ENCODE peak calls at places on chromosomes 11 and 22, in four cellular contexts. M is uterus, K is breast epithelium, U is mammary epithelial cell. T is an unnamed sample. For H3K4me1 and H3K36me3, the result is how much of the 10 kb centered on the place peaks cover.

GRCh38 chr11:64357904-64358535 is 942 bp upstream of the RPS6KA4 start:
- DNase-seq in M (no peak), K (no peak), U (peak), T (peak)

GRCh38 chr11:72230764-72231365 is 6.3 kb downstream of the INPPL1 start:
- DNase-seq in M (no peak), K (no peak), U (no peak), T (no peak)

GRCh38 chr11:58647141-58647699 is 24.8 kb downstream of the CNTF start:
- DNase-seq in M (no peak), K (no peak), U (no peak), T (no peak)

GRCh38 chr11:4065086-4065485 is 29.5 kb upstream of the RRM1 start:
- DNase-seq in M (no peak), K (no peak), U (no peak), T (no peak)

GRCh38 chr11:8318536-8318935 is 54.9 kb upstream of the LMO1 start:
- DNase-seq in M (no peak), K (peak), U (no peak), T (no peak)

GRCh38 chr11:38416141-38416540 is 1818.1 kb upstream of the RAG2 start:
- DNase-seq in M (no peak), K (no peak), U (no peak), T (no peak)

GRCh38 chr22:31286360-31287255 is 5.7 kb downstream of the PIK3IP1 start:
- DNase-seq in M (peak), K (no peak), U (no peak), T (peak)

GRCh38 chr11:11621881-11622706 is at the start of gene GALNT18:
- DNase-seq in M (peak), K (peak), U (peak), T (peak)

GRCh38 chr11:123973816-123974215 is 3.8 kb downstream of the OR10S1 start:
- DNase-seq in M (no peak), K (no peak), U (peak), T (no peak)

GRCh38 chr22:26892401-26893033 is 235.1 kb downstream of the MIAT start:
- DNase-seq in M (no peak), K (no peak), U (peak), T (peak)

GRCh38 chr11:45527898-45528297 is 137.5 kb downstream of the CHST1 start:
- DNase-seq in M (no peak), K (no peak), U (peak), T (no peak)

GRCh38 chr11:31768744-31769143 is 42.4 kb downstream of the PAX6 start:
- DNase-seq in M (no peak), K (no peak), U (no peak), T (no peak)

GRCh38 chr22:37801946-37802309 is 5.8 kb upstream of the GCAT start:
- DNase-seq in M (no peak), K (no peak), U (no peak), T (peak)

GRCh38 chr11:126339073-126339865 is 16.2 kb upstream of the ST3GAL4 start:
- DNase-seq in M (no peak), K (no peak), U (peak), T (no peak)

GRCh38 chr11:113519989-113520613 is 44.9 kb upstream of the DRD2 start:
- DNase-seq in M (no peak), K (no peak), U (peak), T (no peak)

GRCh38 chr11:71504526-71504925 is 22.5 kb upstream of the KRTAP5-7 start:
- DNase-seq in M (no peak), K (no peak), U (no peak), T (no peak)

GRCh38 chr22:29050457-29050856 is 11.2 kb downstream of the C22orf31 start:
- DNase-seq in M (no peak), K (no peak), U (no peak), T (no peak)

GRCh38 chr11:127925430-127925829 is 661.9 kb downstream of the ETS1 start:
- DNase-seq in M (no peak), K (no peak), U (peak), T (no peak)

GRCh38 chr22:48351376-48352085 is 1476.1 kb downstream of the BRD1 start:
- DNase-seq in M (no peak), K (no peak), U (no peak), T (no peak)
- H3K27ac ChIP-seq in M (no peak), K (no peak), U (no peak), T (no peak)

GRCh38 chr22:24434472-24435322 is 7.3 kb downstream of the ADORA2A start:
- DNase-seq in M (peak), K (no peak), U (no peak), T (peak)
- H3K4me1 ChIP-seq in M (under half), K (under half), U (under half), T (under half)

GRCh38 chr11:111229604-111230003 is 15.9 kb upstream of the POU2AF2 start:
- DNase-seq in M (no peak), K (no peak), U (no peak), T (no peak)
- H3K36me3 ChIP-seq in M (under half), K (under half), U (under half), T (under half)

GRCh38 chr11:106156290-106156937 is 79.0 kb downstream of the AASDHPPT start:
- DNase-seq in M (peak), K (no peak), U (peak), T (peak)

GRCh38 chr11:106152013-106152412 is 74.6 kb downstream of the AASDHPPT start:
- DNase-seq in M (no peak), K (no peak), U (peak), T (peak)

DNA sequence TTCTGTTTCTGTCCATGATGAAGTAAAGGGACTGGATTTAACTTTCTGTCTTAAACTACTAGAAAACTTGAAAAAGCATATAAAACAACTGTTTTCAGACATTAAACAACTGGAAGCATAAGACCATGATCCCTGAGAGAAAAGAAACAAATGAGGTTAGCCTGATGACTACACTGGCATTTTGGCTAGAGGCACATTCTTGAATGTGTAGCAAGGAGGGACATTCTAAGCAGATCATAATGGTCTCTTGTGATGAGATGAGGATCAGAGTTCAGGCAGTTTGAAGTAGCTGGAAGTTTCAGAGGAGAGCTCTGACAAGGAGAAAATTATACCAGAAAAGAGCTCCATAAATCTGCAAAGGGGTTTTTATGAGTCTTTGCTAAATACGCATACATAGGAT is 75.4 kb downstream of the AASDHPPT start:
- DNase-seq in M (no peak), K (no peak), U (peak), T (no peak)
- H3K27ac ChIP-seq in M (no peak), K (no peak), U (peak), T (no peak)

GRCh38 chr11:65431452-65432132 is 9.0 kb downstream of the NEAT1 start:
- DNase-seq in M (no peak), K (no peak), U (peak), T (peak)

GRCh38 chr11:65429069-65429681 is 6.6 kb downstream of the NEAT1 start:
- DNase-seq in M (peak), K (peak), U (peak), T (peak)

GRCh38 chr11:65428578-65429068 is 6.0 kb downstream of the NEAT1 start:
- DNase-seq in M (peak), K (peak), U (no peak), T (no peak)

GRCh38 chr11:65430406-65431217 is 8.0 kb downstream of the NEAT1 start:
- DNase-seq in M (peak), K (peak), U (peak), T (peak)

DNA sequence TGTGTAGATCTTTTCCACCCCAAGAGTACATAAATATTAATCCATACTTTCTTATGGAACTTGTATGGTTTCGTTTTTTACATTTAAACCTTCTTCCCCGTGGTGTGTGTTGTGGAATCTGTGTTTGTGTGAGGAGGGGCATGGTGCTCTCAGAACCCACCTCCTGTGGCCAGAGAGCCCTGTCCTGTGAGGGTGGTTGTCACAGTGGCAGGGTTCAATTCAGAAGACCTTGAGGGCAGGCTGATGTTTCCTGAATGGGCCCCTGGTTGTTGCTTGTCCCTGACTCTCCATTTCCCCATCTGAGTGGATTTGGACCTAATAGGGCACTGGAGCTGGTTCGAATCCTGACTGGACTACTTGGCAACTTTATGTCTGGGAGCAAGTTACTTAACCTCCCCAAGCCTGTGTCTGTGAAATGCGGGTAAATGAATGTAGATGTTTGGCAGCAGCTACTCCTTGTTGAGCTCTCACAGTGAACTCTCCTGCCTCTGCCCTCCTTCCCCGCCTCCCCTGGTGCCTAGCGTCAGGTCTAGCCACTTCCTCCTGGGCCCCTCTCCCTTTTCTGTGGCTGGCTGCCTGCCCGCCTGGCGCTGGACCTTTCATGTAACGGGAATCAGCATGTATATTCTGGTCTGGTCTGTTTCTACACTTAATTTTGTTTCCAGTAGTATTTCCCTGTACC is 7.3 kb downstream of the NEAT1 start:
- DNase-seq in M (peak), K (peak), U (peak), T (peak)
- H3K4me1 ChIP-seq in M (under half), K (under half), U (under half), T (under half)

GRCh38 chr11:18368236-18368635 is 26.1 kb upstream of the LDHA start:
- DNase-seq in M (no peak), K (no peak), U (peak), T (no peak)

GRCh38 chr11:18367431-18367830 is 26.9 kb upstream of the LDHA start:
- DNase-seq in M (no peak), K (no peak), U (no peak), T (no peak)

GRCh38 chr11:18372187-18372586 is 22.2 kb upstream of the LDHA start:
- DNase-seq in M (no peak), K (no peak), U (no peak), T (peak)

GRCh38 chr11:18371279-18371678 is 23.1 kb upstream of the LDHA start:
- DNase-seq in M (no peak), K (no peak), U (no peak), T (peak)

GRCh38 chr11:18369398-18369797 is 25.0 kb upstream of the LDHA start:
- DNase-seq in M (no peak), K (no peak), U (no peak), T (no peak)
- H3K36me3 ChIP-seq in M (under half), K (under half), U (under half), T (under half)

GRCh38 chr11:10386361-10386760 is 68.7 kb upstream of the AMPD3 start:
- DNase-seq in M (no peak), K (no peak), U (no peak), T (no peak)
- H3K27ac ChIP-seq in M (peak), K (peak), U (no peak), T (peak)

DNA sequence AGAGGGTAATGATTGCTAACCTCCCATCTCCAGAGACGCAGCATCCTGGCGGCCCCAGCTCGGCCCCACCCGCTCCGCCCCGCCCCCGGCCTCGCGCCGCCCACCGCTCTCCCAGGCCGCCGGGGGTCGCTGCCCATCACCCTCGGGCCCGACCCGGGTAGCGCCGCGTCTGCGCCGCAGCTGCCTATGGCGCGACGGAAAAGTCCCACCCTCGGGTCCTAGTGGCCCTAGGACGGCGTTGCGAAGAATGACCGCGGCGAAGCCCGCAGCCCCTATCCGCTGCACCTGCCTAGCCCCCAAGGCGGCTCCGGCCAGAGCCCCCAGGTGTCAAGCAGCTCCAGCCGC is 457 bp downstream of the CPSF7 start:
- DNase-seq in M (peak), K (no peak), U (peak), T (peak)
- H3K4me1 ChIP-seq in M (under half), K (under half), U (under half), T (under half)

GRCh38 chr11:67072295-67072694 is 15.6 kb downstream of the RHOD start:
- DNase-seq in M (no peak), K (no peak), U (no peak), T (no peak)

GRCh38 chr11:67073908-67074307 is 17.3 kb downstream of the RHOD start:
- DNase-seq in M (no peak), K (no peak), U (no peak), T (no peak)

GRCh38 chr11:67079065-67079464 is 22.4 kb downstream of the RHOD start:
- DNase-seq in M (no peak), K (no peak), U (no peak), T (no peak)

GRCh38 chr11:67071420-67072284 is 15.0 kb downstream of the RHOD start:
- DNase-seq in M (peak), K (no peak), U (no peak), T (peak)

GRCh38 chr11:67076202-67076601 is 19.6 kb downstream of the RHOD start:
- DNase-seq in M (no peak), K (no peak), U (no peak), T (no peak)
- H3K36me3 ChIP-seq in M (under half), K (under half), U (under half), T (under half)

T was measured in small intestine.